ENCODE peak calls at places on chromosomes 3 and 15, in nine cellular contexts. Y, U, G, P, J, N, A, Q and V are unnamed samples.

GRCh38 chr15:78879517-78880241 is 7.0 kb downstream of the MORF4L1 start:
- DNase-seq in Q (peak), U (no peak), N (no peak), P (no peak), A (no peak), G (peak), Y (no peak), J (no peak), V (no peak)

GRCh38 chr3:124600765-124601164 is 129.5 kb upstream of the UMPS start:
- DNase-seq in Q (no peak), Y (no peak), G (no peak), A (no peak), N (no peak), P (no peak), U (no peak), J (no peak), V (no peak)

GRCh38 chr15:69535101-69535638 is 82.6 kb downstream of the RPLP1 start:
- DNase-seq in Q (peak), Y (no peak), U (no peak), J (no peak), N (no peak), P (no peak), G (no peak), A (no peak), V (no peak)

GRCh38 chr15:66390670-66391069 is 4.0 kb downstream of the MAP2K1 start:
- DNase-seq in J (peak), A (no peak), P (no peak), N (peak), U (peak), G (no peak), Y (no peak), Q (no peak), V (peak)

GRCh38 chr15:89051875-89052274 is 36.4 kb upstream of the ABHD2 start:
- DNase-seq in J (no peak), G (peak), Q (peak), A (no peak), N (no peak), P (peak), U (no peak), Y (no peak), V (no peak)

GRCh38 chr15:38941399-38941953 is 376.9 kb upstream of the RASGRP1 start:
- DNase-seq in J (no peak), U (no peak), Q (peak), G (no peak), Y (no peak), A (no peak), N (no peak), P (peak), V (no peak)

GRCh38 chr3:136979684-136980083 is 21.9 kb downstream of the IL20RB start:
- DNase-seq in Q (peak), P (no peak), G (no peak), Y (no peak), U (no peak), A (no peak), J (no peak), N (no peak), V (no peak)

GRCh38 chr3:129211772-129212171 is 28.1 kb upstream of the CNBP start:
- DNase-seq in J (no peak), G (peak), A (no peak), P (no peak), Y (peak), U (no peak), N (no peak), Q (peak), V (peak)

GRCh38 chr15:99425666-99426301 is 140.0 kb upstream of the MEF2A start:
- DNase-seq in N (no peak), Y (no peak), A (no peak), Q (no peak), G (no peak), J (no peak), U (no peak), P (no peak), V (no peak)

GRCh38 chr15:29672923-29673809 is 149.1 kb downstream of the TJP1 start:
- DNase-seq in G (no peak), A (no peak), N (no peak), J (no peak), Q (peak), Y (no peak), U (no peak), P (no peak), V (no peak)

GRCh38 chr3:100254168-100254777 is 6.5 kb upstream of the TBC1D23 start:
- DNase-seq in U (peak), G (peak), Y (peak), P (peak), A (peak), N (peak), Q (peak), J (peak), V (no peak)

GRCh38 chr15:32029409-32029861 is 880 bp upstream of the CHRNA7 start:
- DNase-seq in Q (no peak), A (no peak), P (peak), Y (no peak), J (no peak), N (no peak), U (peak), G (peak), V (no peak)

GRCh38 chr3:29338377-29338776 is 57.5 kb downstream of the RBMS3 start:
- DNase-seq in Y (no peak), J (no peak), Q (no peak), P (no peak), N (no peak), U (no peak), G (no peak), A (no peak), V (no peak)

GRCh38 chr3:141242035-141242721 is 10.6 kb downstream of the PXYLP1 start:
- DNase-seq in U (no peak), P (no peak), Y (no peak), Q (no peak), A (no peak), G (no peak), N (no peak), J (no peak), V (no peak)

GRCh38 chr3:38582941-38583645 is 66.4 kb downstream of the SCN5A start:
- DNase-seq in A (no peak), J (no peak), G (peak), U (no peak), P (no peak), N (no peak), Y (no peak), Q (no peak), V (no peak)

GRCh38 chr3:125608419-125608818 is 13.1 kb upstream of the OSBPL11 start:
- DNase-seq in U (peak), A (no peak), P (no peak), N (no peak), Q (no peak), G (no peak), J (no peak), Y (no peak), V (no peak)

GRCh38 chr15:68431037-68431791 is 749 bp downstream of the ITGA11 start:
- DNase-seq in A (no peak), P (peak), G (peak), Y (peak), J (no peak), N (no peak), Q (peak), U (no peak), V (no peak)

GRCh38 chr15:25687276-25687675 is 175.9 kb downstream of the ATP10A start:
- DNase-seq in Y (no peak), J (no peak), A (no peak), P (no peak), U (no peak), N (no peak), G (no peak), Q (no peak), V (no peak)

GRCh38 chr3:88235102-88235501 is 85.3 kb downstream of the C3orf38 start:
- DNase-seq in Q (no peak), A (no peak), N (no peak), P (no peak), J (no peak), G (no peak), U (no peak), Y (no peak), V (no peak)

GRCh38 chr3:126911162-126912026 is 71.5 kb upstream of the PLXNA1 start:
- DNase-seq in U (peak), Q (peak), J (peak), Y (peak), P (no peak), N (peak), G (no peak), A (peak), V (peak)

GRCh38 chr3:126956866-126957650 is 25.9 kb upstream of the PLXNA1 start:
- DNase-seq in U (no peak), G (no peak), P (no peak), N (no peak), Y (no peak), Q (no peak), J (no peak), A (no peak), V (peak)

GRCh38 chr3:142028174-142028833 is 121.0 kb downstream of the TFDP2 start:
- DNase-seq in A (peak), U (peak), P (peak), G (peak), N (peak), Q (peak), J (peak), Y (peak), V (peak)

GRCh38 chr15:70214941-70215635 is 117.4 kb upstream of the TLE3 start:
- DNase-seq in G (no peak), U (no peak), P (no peak), Q (no peak), J (no peak), A (no peak), N (no peak), Y (no peak), V (no peak)

GRCh38 chr15:73870700-73871408 is 2.5 kb upstream of the TBC1D21 start:
- DNase-seq in P (peak), G (peak), U (no peak), A (no peak), Y (peak), J (no peak), Q (peak), N (no peak), V (no peak)

GRCh38 chr3:63914312-63914711 is 2.1 kb upstream of the SCAANT1 start:
- DNase-seq in U (no peak), N (no peak), G (no peak), Q (peak), J (peak), A (no peak), Y (peak), P (no peak), V (no peak)

GRCh38 chr3:124976378-124976777 is 41.8 kb upstream of the MUC13 start:
- DNase-seq in A (no peak), Q (no peak), G (no peak), J (no peak), P (no peak), U (no peak), Y (no peak), N (no peak), V (no peak)

GRCh38 chr3:124296416-124296815 is 304.5 kb upstream of the ROPN1 start:
- DNase-seq in J (no peak), Q (no peak), P (no peak), N (no peak), Y (no peak), G (no peak), A (no peak), U (peak), V (no peak)

GRCh38 chr3:46025139-46025538 is 2.1 kb downstream of the XCR1 start:
- DNase-seq in J (no peak), Q (no peak), U (no peak), N (no peak), G (no peak), A (no peak), P (no peak), Y (no peak), V (no peak)

GRCh38 chr3:48503406-48504050 is 446 bp downstream of the SHISA5 start:
- DNase-seq in J (peak), U (no peak), G (peak), Y (no peak), P (peak), A (no peak), N (no peak), Q (peak), V (no peak)

GRCh38 chr15:63466378-63467192 is 37.8 kb upstream of the USP3 start:
- DNase-seq in A (peak), P (peak), Y (peak), N (peak), J (peak), U (peak), Q (peak), G (peak), V (no peak)

GRCh38 chr15:36066757-36067156 is 512.7 kb upstream of the CDIN1 start:
- DNase-seq in Q (no peak), J (no peak), N (no peak), A (no peak), Y (no peak), U (no peak), G (no peak), P (no peak), V (peak)

GRCh38 chr3:64368163-64369025 is 143.1 kb upstream of the PRICKLE2 start:
- DNase-seq in Y (peak), J (no peak), P (no peak), U (peak), Q (peak), G (no peak), A (no peak), N (no peak), V (no peak)

GRCh38 chr3:115100172-115100571 is 46.9 kb downstream of the ZBTB20 start:
- DNase-seq in G (no peak), U (peak), N (peak), A (no peak), Q (peak), Y (peak), J (peak), P (peak), V (no peak)

GRCh38 chr15:44550256-44550655 is 13.3 kb downstream of the EIF3J start:
- DNase-seq in P (no peak), G (no peak), Y (no peak), J (no peak), N (peak), A (no peak), U (no peak), Q (peak), V (no peak)

GRCh38 chr15:62124953-62125263 is 40.2 kb downstream of the C2CD4B start:
- DNase-seq in A (no peak), Y (no peak), P (no peak), U (peak), Q (no peak), N (peak), G (no peak), J (no peak), V (no peak)

GRCh38 chr15:84721381-84721780 is 5.4 kb upstream of the SEC11A start:
- DNase-seq in J (no peak), Q (no peak), U (no peak), N (no peak), P (no peak), A (no peak), G (no peak), Y (no peak), V (no peak)